ENCODE peak calls at places on chromosome 9, in seven cellular contexts. I is right atrium auricular region; S is effector memory CD4-positive, alpha-beta T cell; Z is BJ; B is thyroid gland; T is mucosa of descending colon; Y is epithelial cell of esophagus. P is an unnamed sample.

GRCh38 chr9:68981825-68982224 is 32.1 kb downstream of the PRKACG start:
- DNase-seq in Z (no peak), S (no peak), T (peak; percentile 46), B (peak; percentile 12), Y (no peak), I (no peak), P (no peak)

GRCh38 chr9:97985058-97985861 is 2.1 kb downstream of the ANP32B start:
- DNase-seq in S (peak; percentile 49), Y (peak; percentile 38), Z (no peak), T (peak; percentile 45), B (peak; percentile 44), I (no peak), P (no peak)

GRCh38 chr9:130917171-130917960 is 20.8 kb upstream of the QRFP start:
- DNase-seq in B (no peak), I (no peak), Y (no peak), S (no peak), Z (no peak), T (no peak), P (no peak)

GRCh38 chr9:33468797-33469621 is 4.7 kb downstream of the NOL6 start:
- DNase-seq in T (no peak), Y (no peak), I (no peak), B (no peak), Z (no peak), S (no peak), P (no peak)

GRCh38 chr9:79883073-79883645 is 311.4 kb downstream of the TLE4 start:
- DNase-seq in T (no peak), B (no peak), Y (no peak), Z (no peak), I (no peak), S (peak; percentile 18), P (no peak)

GRCh38 chr9:68802525-68803015 is 97.5 kb downstream of the PIP5K1B start:
- DNase-seq in B (no peak), S (no peak), Z (no peak), I (no peak), T (no peak), Y (no peak), P (no peak)

GRCh38 chr9:117775576-117775975 is 71.4 kb downstream of the TLR4 start:
- DNase-seq in B (no peak), Z (no peak), I (no peak), T (no peak), Y (no peak), S (no peak), P (no peak)

GRCh38 chr9:121298689-121299112 is 30.7 kb downstream of the GSN start:
- DNase-seq in Z (no peak), S (no peak), B (peak; percentile 13), Y (no peak), I (no peak), T (no peak), P (no peak)

GRCh38 chr9:130444565-130445221 is at the start of gene ASS1:
- DNase-seq in S (no peak), I (peak; percentile 77), T (peak; percentile 89), B (peak; percentile 94), Y (peak; percentile 49), Z (no peak), P (no peak)

GRCh38 chr9:126564128-126564527 is 49.6 kb upstream of the LMX1B start:
- DNase-seq in B (no peak), Z (no peak), T (no peak), S (no peak), Y (no peak), I (no peak), P (no peak)

GRCh38 chr9:85941617-85941930 is 628 bp downstream of the NAA35 start:
- DNase-seq in Y (no peak), B (no peak), Z (no peak), I (no peak), T (no peak), S (no peak), P (no peak)

GRCh38 chr9:129667850-129668249 is 2.4 kb downstream of the PRRX2 start:
- DNase-seq in I (no peak), B (no peak), Z (no peak), T (peak; percentile 29), Y (no peak), S (no peak), P (no peak)

GRCh38 chr9:2570615-2571479 is 50.7 kb upstream of the VLDLR start:
- DNase-seq in S (no peak), B (peak; percentile 59), Y (peak; percentile 70), T (peak; percentile 95), I (peak; percentile 93), Z (peak; percentile 14), P (peak; percentile 11)

GRCh38 chr9:136975624-136976023 is 1.7 kb upstream of the PTGDS start:
- DNase-seq in Y (no peak), T (no peak), Z (no peak), B (no peak), I (no peak), S (peak; percentile 23), P (no peak)

GRCh38 chr9:72648811-72649414 is 127.5 kb downstream of the TMC1 start:
- DNase-seq in I (no peak), Y (peak; percentile 89), T (no peak), Z (no peak), B (no peak), S (no peak), P (no peak)

GRCh38 chr9:1018121-1018520 is 32.0 kb upstream of the DMRT2 start:
- DNase-seq in Z (no peak), S (no peak), T (peak; percentile 60), I (no peak), Y (peak; percentile 59), B (peak; percentile 41), P (no peak)

GRCh38 chr9:109417585-109418544 is 80.2 kb downstream of the PTPN3 start:
- DNase-seq in T (no peak), S (no peak), B (peak; percentile 95), Z (no peak), I (no peak), Y (no peak), P (no peak)
- H3K4me3 ChIP-seq in T (no peak overlapping the region), S (no peak overlapping the region), B (no peak overlapping the region), Z (no peak overlapping the region), I (no peak overlapping the region), Y (no peak overlapping the region), P (no peak overlapping the region)

GRCh38 chr9:35649431-35650340 is 1.0 kb downstream of the SIT1 start:
- DNase-seq in B (no peak), Y (no peak), I (no peak), Z (no peak), T (peak; percentile 64), S (no peak), P (no peak)
- H3K4me3 ChIP-seq in B (no peak overlapping the region), Y (no peak overlapping the region), I (no peak overlapping the region), Z (no peak overlapping the region), T (no peak overlapping the region), S (peak overlapping the region; percentile 73), P (no peak overlapping the region)

GRCh38 chr9:8677725-8678124 is 878.1 kb upstream of the DMAC1 start:
- DNase-seq in T (no peak), S (no peak), Z (no peak), B (no peak), Y (no peak), I (no peak), P (no peak)
- H3K4me3 ChIP-seq in T (no peak overlapping the region), S (no peak overlapping the region), Z (no peak overlapping the region), B (no peak overlapping the region), Y (no peak overlapping the region), I (no peak overlapping the region), P (no peak overlapping the region)

GRCh38 chr9:5614985-5615384 is 13.9 kb upstream of the RIC1 start:
- DNase-seq in Y (no peak), Z (no peak), I (no peak), T (no peak), B (no peak), S (no peak), P (no peak)
- H3K4me3 ChIP-seq in Y (no peak overlapping the region), Z (no peak overlapping the region), I (no peak overlapping the region), T (no peak overlapping the region), B (no peak overlapping the region), S (no peak overlapping the region), P (no peak overlapping the region)

GRCh38 chr9:132214027-132214622 is 52.3 kb downstream of the NTNG2 start:
- DNase-seq in I (peak; percentile 78), S (no peak), Y (peak; percentile 85), B (peak; percentile 84), Z (peak; percentile 65), T (no peak), P (peak; percentile 75)

GRCh38 chr9:132211570-132211969 is 49.7 kb downstream of the NTNG2 start:
- DNase-seq in T (no peak), Z (no peak), S (no peak), B (no peak), Y (no peak), I (no peak), P (no peak)

GRCh38 chr9:132220069-132220468 is 58.2 kb downstream of the NTNG2 start:
- DNase-seq in Z (no peak), S (no peak), T (no peak), Y (no peak), B (no peak), I (no peak), P (no peak)

GRCh38 chr9:132221941-132222340 is 60.1 kb downstream of the NTNG2 start:
- DNase-seq in Y (no peak), S (no peak), I (no peak), T (no peak), Z (no peak), B (no peak), P (no peak)

GRCh38 chr9:132216861-132217655 is 55.2 kb downstream of the NTNG2 start:
- DNase-seq in T (no peak), S (no peak), B (no peak), I (no peak), Z (no peak), Y (peak; percentile 41), P (no peak)
- H3K4me3 ChIP-seq in T (no peak overlapping the region), S (no peak overlapping the region), B (no peak overlapping the region), I (no peak overlapping the region), Z (no peak overlapping the region), Y (no peak overlapping the region), P (no peak overlapping the region)

DNA sequence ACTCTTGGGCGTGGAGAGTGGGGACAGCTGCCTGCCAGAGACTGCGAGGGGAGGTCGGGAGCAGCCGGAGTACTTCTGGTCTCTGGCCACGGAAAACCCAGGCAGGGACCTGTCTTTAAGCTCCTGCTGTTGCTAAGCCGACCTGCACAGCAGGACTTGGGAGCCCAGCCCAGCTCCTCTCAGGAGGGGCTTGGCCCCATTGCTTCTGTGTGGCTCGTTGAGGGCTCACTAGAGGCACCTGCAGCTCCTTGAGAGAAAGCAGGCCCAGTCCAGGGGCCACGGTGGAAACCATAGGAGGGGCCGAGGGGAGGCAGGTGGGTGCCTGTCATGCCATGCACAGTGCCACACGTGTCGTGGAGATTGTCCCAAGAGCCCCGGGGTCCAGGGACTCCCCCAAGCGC is 3.3 kb upstream of the LCN2 start:
- DNase-seq in Z (no peak), Y (no peak), I (no peak), S (no peak), T (no peak), B (no peak), P (no peak)
- H3K4me3 ChIP-seq in Z (no peak overlapping the region), Y (no peak overlapping the region), I (no peak overlapping the region), S (no peak overlapping the region), T (no peak overlapping the region), B (no peak overlapping the region), P (no peak overlapping the region)

GRCh38 chr9:105243935-105244273 is 547 bp upstream of the SLC44A1 start:
- DNase-seq in B (no peak), S (no peak), Z (no peak), T (no peak), Y (no peak), I (no peak), P (no peak)
- H3K4me3 ChIP-seq in B (peak overlapping the region; percentile 62), S (peak overlapping the region; percentile 63), Z (peak overlapping the region; percentile 92), T (peak overlapping the region; percentile 78), Y (peak overlapping the region; percentile 53), I (peak overlapping the region; percentile 93), P (peak overlapping the region; percentile 84)

P was measured in AG04450.